ENCODE peak calls at places on chromosomes 11 and 22, in four cellular contexts. F, T, A and R are unnamed samples.
A peak's percentile ranks its signal among the peaks of the same experiment; 100 is the strongest.

GRCh38 chr11:66168289-66168688 is 98.2 kb downstream of the PACS1 start:
- DNase-seq in F (no peak), A (no peak), T (no peak), R (no peak)

GRCh38 chr11:70584786-70585545 is 186.6 kb downstream of the CTTN start:
- DNase-seq in T (no peak), A (no peak), F (no peak), R (no peak)

GRCh38 chr11:1772270-1773130 is 8.8 kb upstream of the CTSD start:
- DNase-seq in A (peak; percentile 51), F (no peak), T (no peak), R (peak; percentile 68)

GRCh38 chr11:108009497-108010360 is 1.0 kb downstream of the CUL5 start:
- DNase-seq in F (no peak), T (no peak), A (no peak), R (no peak)

GRCh38 chr11:121465709-121466062 is 12.9 kb upstream of the SORL1-AS1 start:
- DNase-seq in T (no peak), F (no peak), A (no peak), R (peak; percentile 40)

GRCh38 chr11:128422576-128423370 is 164.6 kb downstream of the ETS1 start:
- DNase-seq in T (no peak), F (peak; percentile 88), A (no peak), R (peak; percentile 25)

GRCh38 chr22:36405671-36406070 is 17.9 kb upstream of the MYH9 start:
- DNase-seq in F (peak; percentile 69), T (no peak), A (no peak), R (peak; percentile 56)

GRCh38 chr11:56885182-56885581 is 103.5 kb upstream of the OR5AK2 start:
- DNase-seq in A (no peak), T (no peak), F (no peak), R (peak; percentile 53)

GRCh38 chr22:49354516-49355205 is 473.0 kb downstream of the BRD1 start:
- DNase-seq in T (no peak), A (no peak), F (no peak), R (no peak)

GRCh38 chr11:662689-663274 is 25.7 kb downstream of the DRD4 start:
- DNase-seq in F (peak; percentile 45), A (no peak), T (no peak), R (peak; percentile 75)

GRCh38 chr22:21567456-21568206 is at the start of gene UBE2L3:
- DNase-seq in F (peak; percentile 84), T (peak; percentile 67), A (peak; percentile 53), R (peak; percentile 88)

GRCh38 chr11:75403983-75404658 is 4.8 kb downstream of the RPS3 start:
- DNase-seq in F (no peak), T (no peak), A (no peak), R (no peak)

GRCh38 chr22:50600541-50600940 is at the start of gene MAPK8IP2:
- DNase-seq in A (no peak), F (no peak), T (peak; percentile 58), R (no peak)

GRCh38 chr11:64268028-64268686 is 16.3 kb downstream of the BAD start:
- DNase-seq in F (no peak), T (no peak), A (no peak), R (no peak)

GRCh38 chr22:37492428-37493344 is 6.5 kb upstream of the MFNG start:
- DNase-seq in A (no peak), T (peak; percentile 20), F (peak; percentile 55), R (peak; percentile 45)